ENCODE peak calls at places on chromosomes 5 and 9, in four cellular contexts. P is foreskin fibroblast, B is hepatocyte, S is mesothelial cell of epicardium. U is an unnamed sample.
A peak's percentile ranks its signal among the peaks of the same experiment; 100 is the strongest.

GRCh38 chr9:119412399-119412798 is 43.2 kb upstream of the BRINP1 start:
- DNase-seq in P (no peak), B (peak; percentile 13), S (no peak), U (no peak)

GRCh38 chr5:1316941-1317340 is 22.1 kb upstream of the TERT start:
- DNase-seq in P (no peak), S (no peak), B (no peak), U (no peak)

GRCh38 chr5:131814990-131815389 is 18.2 kb upstream of the FNIP1 start:
- DNase-seq in P (peak; percentile 79), S (no peak), B (peak; percentile 55), U (no peak)

GRCh38 chr5:16489322-16489791 is 23.8 kb upstream of the ZNF622 start:
- DNase-seq in P (peak; percentile 35), B (peak; percentile 70), S (no peak), U (no peak)

GRCh38 chr5:109038209-109038840 is 290.6 kb downstream of the FER start:
- DNase-seq in S (no peak), B (no peak), P (peak; percentile 10), U (no peak)

GRCh38 chr5:6739603-6740002 is 26.4 kb downstream of the TENT4A start:
- DNase-seq in P (no peak), B (no peak), S (no peak), U (no peak)

GRCh38 chr5:81297531-81297930 is 3.9 kb upstream of the ZCCHC9 start:
- DNase-seq in B (no peak), S (no peak), P (no peak), U (no peak)

GRCh38 chr9:133063500-133064231 is 1.9 kb downstream of the CEL start:
- DNase-seq in P (no peak), S (no peak), B (no peak), U (no peak)

GRCh38 chr5:181283347-181283746 is 22.4 kb upstream of the TRIM52 start:
- DNase-seq in S (no peak), B (no peak), P (no peak), U (no peak)

GRCh38 chr9:132645306-132645705 is 24.5 kb downstream of the DDX31 start:
- DNase-seq in S (no peak), P (no peak), B (no peak), U (no peak)

GRCh38 chr9:128406848-128407391 is 13.7 kb upstream of the CERCAM start:
- DNase-seq in S (no peak), B (no peak), P (no peak), U (no peak)

GRCh38 chr9:74573792-74574191 is 76.7 kb downstream of the RORB start:
- DNase-seq in P (no peak), B (no peak), S (no peak), U (no peak)

GRCh38 chr9:20188616-20189212 is 399.9 kb upstream of the SLC24A2 start:
- DNase-seq in P (no peak), B (no peak), S (no peak), U (no peak)

GRCh38 chr5:14308384-14309154 is 165.4 kb downstream of the TRIO start:
- DNase-seq in B (no peak), S (no peak), P (no peak), U (no peak)

GRCh38 chr9:94097788-94098413 is 13.6 kb downstream of the PTPDC1 start:
- DNase-seq in B (peak; percentile 56), P (peak; percentile 84), S (no peak), U (no peak)

GRCh38 chr5:62354028-62354874 is 48.2 kb downstream of the KIF2A start:
- DNase-seq in B (peak; percentile 72), S (no peak), P (peak; percentile 13), U (peak; percentile 44)

GRCh38 chr5:157563373-157564148 is 12.0 kb downstream of the ADAM19 start:
- DNase-seq in B (no peak), P (no peak), S (no peak), U (no peak)

GRCh38 chr5:96546120-96546519 is 113.1 kb upstream of the PCSK1 start:
- DNase-seq in S (no peak), B (no peak), P (no peak), U (no peak)

GRCh38 chr9:137694236-137694959 is 75.6 kb downstream of the EHMT1 start:
- DNase-seq in P (no peak), S (no peak), B (no peak), U (no peak)

GRCh38 chr5:1723476-1723875 is 76.2 kb downstream of the MRPL36 start:
- DNase-seq in S (no peak), B (no peak), P (no peak), U (no peak)

GRCh38 chr5:33789558-33789957 is 102.2 kb downstream of the ADAMTS12 start:
- DNase-seq in P (no peak), S (no peak), B (no peak), U (no peak)

GRCh38 chr9:122180633-122181032 is 20.9 kb downstream of the MORN5 start:
- DNase-seq in B (peak; percentile 75), P (peak; percentile 72), S (no peak), U (no peak)

GRCh38 chr5:6675784-6676499 is 37.3 kb upstream of the TENT4A start:
- DNase-seq in S (no peak), P (no peak), B (no peak), U (no peak)

GRCh38 chr5:24161559-24161958 is 483.2 kb downstream of the CDH10 start:
- DNase-seq in P (no peak), S (no peak), B (no peak), U (no peak)

GRCh38 chr5:79285285-79285684 is 49.4 kb downstream of the JMY start:
- DNase-seq in B (no peak), S (no peak), P (no peak), U (no peak)

DNA sequence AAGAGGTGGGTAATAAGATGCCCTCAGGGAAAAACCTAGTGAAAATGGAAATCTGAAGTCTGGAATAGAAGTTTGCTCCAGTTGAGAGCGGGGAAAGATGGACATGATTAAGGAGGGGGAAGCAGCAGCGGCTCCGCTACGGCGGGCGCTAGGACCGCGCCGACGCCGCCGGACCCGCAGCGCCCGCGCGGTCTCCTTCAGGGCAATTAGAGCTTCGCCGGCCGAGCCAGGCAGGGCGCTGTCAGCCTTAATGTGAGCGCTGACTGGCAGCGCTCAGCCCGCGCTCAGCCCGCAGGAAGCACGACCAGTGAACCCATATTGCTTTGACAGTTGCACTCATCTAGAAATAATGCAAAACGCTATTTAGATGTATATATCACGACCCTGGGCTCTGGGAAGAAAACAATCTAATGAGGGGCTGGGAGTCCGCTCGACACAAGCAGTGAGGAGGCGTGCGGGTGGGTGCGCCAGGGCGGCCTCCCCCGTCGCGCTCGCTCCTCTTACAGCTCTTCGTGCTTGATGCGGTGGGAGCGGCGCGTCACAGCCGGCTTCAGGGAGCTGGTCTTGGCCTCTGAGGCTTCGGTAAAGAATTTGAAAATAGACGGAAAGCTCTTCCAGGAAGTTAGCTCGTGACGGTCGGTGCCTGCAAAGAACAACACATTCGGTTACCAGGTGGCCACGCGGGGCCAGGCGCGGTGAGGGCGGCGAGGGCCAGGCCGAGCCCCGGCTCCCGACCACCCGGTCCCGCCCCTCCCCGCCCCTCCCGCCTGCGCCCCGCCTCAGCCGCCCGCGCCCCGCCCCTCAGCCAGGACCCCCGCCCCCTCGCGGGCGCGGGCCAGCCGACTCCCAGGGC is 37.7 kb downstream of the NR2F1 start:
- DNase-seq in P (peak; percentile 61), S (no peak), B (peak; percentile 85), U (peak; percentile 78)
- TF ChIP-seq CTCF in P (no peak), S (no peak), B (peak; percentile 21), U (peak; percentile 3)

GRCh38 chr9:129612123-129612522 is 8.8 kb downstream of the C9orf50 start:
- DNase-seq in B (no peak), P (no peak), S (no peak), U (no peak)
- TF ChIP-seq CTCF in B (no peak), P (no peak), S (no peak), U (no peak)

GRCh38 chr9:71746753-71747115 is 21.6 kb downstream of the CEMIP2 start:
- DNase-seq in B (no peak), S (no peak), P (no peak), U (no peak)
- TF ChIP-seq CTCF in B (no peak), S (no peak), P (no peak), U (no peak)

DNA sequence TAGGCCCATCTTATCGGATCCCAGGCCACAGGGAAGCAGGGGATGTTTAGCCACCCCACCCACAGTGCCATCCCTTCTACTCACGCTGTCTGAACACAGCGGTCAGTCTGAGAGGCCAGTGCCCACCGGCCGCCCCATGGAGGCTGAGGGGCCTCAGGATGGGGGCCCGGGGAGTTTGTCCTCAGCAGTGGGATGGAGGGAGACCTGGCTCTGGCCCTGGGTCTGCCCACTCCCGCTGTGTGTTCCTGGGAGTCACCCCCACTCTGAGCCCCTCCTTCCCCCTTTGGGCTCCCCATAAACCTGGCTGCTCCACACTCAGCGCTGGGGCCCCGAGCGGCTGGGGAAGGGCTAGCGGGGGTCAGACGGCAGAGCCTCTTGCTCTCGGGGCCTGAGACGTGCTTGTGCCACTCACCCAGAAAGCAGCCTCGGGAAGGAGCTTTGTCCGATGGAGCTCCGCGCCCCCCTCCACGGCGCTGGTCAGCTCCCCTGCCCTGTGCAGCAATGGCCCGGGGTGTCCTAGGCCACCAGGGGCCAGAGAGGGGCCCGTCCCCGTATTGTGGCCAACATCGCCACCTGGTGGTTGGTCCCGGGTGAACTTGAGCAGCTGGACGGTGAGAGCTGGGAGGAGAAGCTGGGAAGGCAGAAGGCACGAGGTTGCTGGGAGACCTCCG is 10.9 kb upstream of the LAMC3 start:
- DNase-seq in B (peak; percentile 79), P (no peak), S (no peak), U (peak; percentile 81)
- TF ChIP-seq CTCF in B (peak; percentile 77), P (peak; percentile 78), S (peak; percentile 82), U (peak; percentile 45)

GRCh38 chr5:136296846-136297245 is 68.5 kb downstream of the TRPC7 start:
- DNase-seq in P (no peak), B (no peak), S (no peak), U (no peak)

GRCh38 chr5:136295914-136296313 is 69.4 kb downstream of the TRPC7 start:
- DNase-seq in S (no peak), P (no peak), B (no peak), U (no peak)
- TF ChIP-seq CTCF in S (no peak), P (no peak), B (no peak), U (no peak)

GRCh38 chr5:176355400-176356178 is 6.0 kb downstream of the KIAA1191 start:
- DNase-seq in B (no peak), P (no peak), S (no peak), U (no peak)
- TF ChIP-seq CTCF in B (no peak), P (no peak), S (no peak), U (no peak)

DNA sequence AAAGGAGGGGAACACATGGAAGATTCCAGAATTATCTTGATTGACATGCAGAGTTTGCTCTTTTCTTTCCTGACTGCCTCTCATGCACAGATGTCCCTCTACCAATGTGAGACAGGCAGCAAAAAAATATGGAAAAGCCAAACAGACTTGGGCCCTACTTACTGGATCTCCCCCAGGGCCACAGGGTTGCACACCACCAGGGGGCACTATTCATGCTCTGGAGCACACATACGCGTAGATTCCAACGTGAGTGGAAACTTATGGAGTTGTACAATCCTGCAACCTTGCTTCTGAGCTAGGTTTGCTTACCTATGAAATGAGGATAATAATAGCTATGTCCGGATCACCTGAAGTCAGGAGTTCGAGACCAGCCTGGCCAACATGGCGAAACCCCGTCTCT is 319.5 kb downstream of the ARHGEF28 start:
- DNase-seq in B (no peak), P (no peak), S (no peak), U (no peak)
- TF ChIP-seq CTCF in B (peak; percentile 4), P (peak; percentile 20), S (peak; percentile 14), U (no peak)